ENCODE peak calls at places on chromosome 22, in six cellular contexts. P is IMR-90, U is H9, Y is neuronal stem cell, C is H1, M is mesenchymal stem cell. B is an unnamed sample.

GRCh38 chr22:36144886-36145541 is 15.5 kb downstream of the APOL3 start:
- DNase-seq in P (peak; percentile 69), U (peak; percentile 86), Y (peak; percentile 42), C (peak; percentile 53), M (peak; percentile 81), B (peak; percentile 56)

GRCh38 chr22:48793949-48794348 is 1033.7 kb downstream of the BRD1 start:
- DNase-seq in P (no peak), U (no peak), Y (no peak), C (no peak), M (no peak), B (no peak)

GRCh38 chr22:31616315-31616980 is 45.6 kb downstream of the PISD start:
- DNase-seq in P (no peak), U (no peak), Y (no peak), C (no peak), M (no peak), B (no peak)

GRCh38 chr22:23289851-23290724 is 109.8 kb downstream of the BCR start:
- DNase-seq in P (peak; percentile 62), U (peak; percentile 75), Y (peak; percentile 64), C (peak; percentile 25), M (peak; percentile 70), B (peak; percentile 62)

GRCh38 chr22:48993655-48994054 is 834.0 kb downstream of the BRD1 start:
- DNase-seq in P (no peak), U (peak; percentile 15), Y (no peak), C (no peak), M (no peak), B (no peak)

GRCh38 chr22:48872271-48873260 is 955.1 kb downstream of the BRD1 start:
- DNase-seq in P (no peak), U (no peak), Y (no peak), C (no peak), M (no peak), B (no peak)

GRCh38 chr22:19811211-19811621 is 43.5 kb downstream of the GNB1L start:
- DNase-seq in P (no peak), U (no peak), Y (no peak), C (no peak), M (no peak), B (no peak)

GRCh38 chr22:26038365-26038764 is 130.9 kb upstream of the SEZ6L start:
- DNase-seq in P (no peak), U (no peak), Y (no peak), C (no peak), M (no peak), B (no peak)

GRCh38 chr22:36435516-36436415 is 45.7 kb downstream of the TXN2 start:
- DNase-seq in P (no peak), U (peak; percentile 81), Y (no peak), C (no peak), M (peak; percentile 67), B (no peak)

GRCh38 chr22:49372111-49372529 is 455.6 kb downstream of the BRD1 start:
- DNase-seq in P (no peak), U (no peak), Y (no peak), C (no peak), M (no peak), B (no peak)

GRCh38 chr22:48424201-48424627 is 1403.5 kb downstream of the BRD1 start:
- DNase-seq in P (no peak), U (no peak), Y (no peak), C (no peak), M (no peak), B (no peak)

GRCh38 chr22:47030881-47031627 is 268.6 kb downstream of the TBC1D22A start:
- DNase-seq in P (no peak), U (no peak), Y (no peak), C (no peak), M (no peak), B (no peak)

GRCh38 chr22:30878516-30879365 is 89.8 kb downstream of the MORC2 start:
- DNase-seq in P (no peak), U (no peak), Y (no peak), C (no peak), M (no peak), B (no peak)

GRCh38 chr22:47199261-47199948 is 437.0 kb downstream of the TBC1D22A start:
- DNase-seq in P (no peak), U (peak; percentile 24), Y (no peak), C (no peak), M (no peak), B (no peak)

GRCh38 chr22:24969588-24970301 is 17.2 kb downstream of the KIAA1671 start:
- DNase-seq in P (no peak), U (no peak), Y (no peak), C (no peak), M (peak; percentile 85), B (peak; percentile 43)
- H3K18ac ChIP-seq in P (no peak overlapping the region), U (peak overlapping the region; percentile 13), Y (peak overlapping the region; percentile 76), C (peak overlapping the region; percentile 7), M (peak overlapping the region; percentile 90), B (no peak overlapping the region)

DNA sequence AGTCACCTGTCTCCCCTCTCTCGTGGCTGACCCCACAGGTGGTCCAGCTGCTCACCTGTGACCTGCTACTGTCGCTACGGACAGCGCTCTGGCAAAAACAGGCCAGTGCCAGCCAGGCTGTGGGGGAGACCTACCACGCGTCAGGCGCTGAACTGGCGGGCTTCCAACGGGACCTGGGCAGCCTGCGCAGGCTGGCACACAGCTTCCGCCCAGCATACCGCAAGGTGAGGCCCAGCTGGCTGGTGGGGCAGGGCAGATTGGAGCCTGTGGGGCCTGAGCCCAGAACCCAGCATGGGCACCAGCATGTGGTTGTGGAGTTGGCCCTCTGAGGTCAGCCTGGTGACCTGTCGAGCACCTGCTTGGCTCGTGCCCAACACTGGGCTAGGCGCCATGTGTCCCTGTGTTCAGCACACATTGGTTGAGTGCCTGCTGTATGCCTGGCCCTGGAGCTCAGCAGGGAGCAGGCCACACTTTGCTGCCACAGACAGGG is 11.9 kb downstream of the SHISA8 start:
- DNase-seq in P (no peak), U (no peak), Y (no peak), C (no peak), M (no peak), B (no peak)
- H2AFZ ChIP-seq in P (no peak overlapping the region), U (no peak overlapping the region), Y (no peak overlapping the region), C (no peak overlapping the region), M (no peak overlapping the region), B (no peak overlapping the region)

GRCh38 chr22:29074276-29074625 is 1.4 kb downstream of the KREMEN1 start:
- DNase-seq in P (no peak), U (no peak), Y (no peak), C (no peak), M (no peak), B (peak; percentile 22)

GRCh38 chr22:29073618-29074275 is 912 bp downstream of the KREMEN1 start:
- DNase-seq in P (no peak), U (peak; percentile 70), Y (no peak), C (no peak), M (peak; percentile 50), B (peak; percentile 60)

GRCh38 chr22:29072193-29072978 is 449 bp upstream of the KREMEN1 start:
- DNase-seq in P (peak; percentile 42), U (peak; percentile 98), Y (peak; percentile 74), C (peak; percentile 89), M (peak; percentile 61), B (peak; percentile 97)

GRCh38 chr22:29071261-29072045 is 1.4 kb upstream of the KREMEN1 start:
- DNase-seq in P (peak; percentile 7), U (peak; percentile 72), Y (peak; percentile 56), C (peak; percentile 43), M (peak; percentile 32), B (peak; percentile 54)

GRCh38 chr22:29072979-29073617 is at the start of gene KREMEN1:
- DNase-seq in P (no peak), U (no peak), Y (no peak), C (no peak), M (no peak), B (no peak)
- H3K18ac ChIP-seq in P (no peak within 1 kb of the TSS), U (no peak within 1 kb of the TSS), Y (peak within 1 kb of the TSS; percentile 92), C (peak within 1 kb of the TSS; percentile 71), M (peak within 1 kb of the TSS; percentile 77), B (peak within 1 kb of the TSS; percentile 4)

DNA sequence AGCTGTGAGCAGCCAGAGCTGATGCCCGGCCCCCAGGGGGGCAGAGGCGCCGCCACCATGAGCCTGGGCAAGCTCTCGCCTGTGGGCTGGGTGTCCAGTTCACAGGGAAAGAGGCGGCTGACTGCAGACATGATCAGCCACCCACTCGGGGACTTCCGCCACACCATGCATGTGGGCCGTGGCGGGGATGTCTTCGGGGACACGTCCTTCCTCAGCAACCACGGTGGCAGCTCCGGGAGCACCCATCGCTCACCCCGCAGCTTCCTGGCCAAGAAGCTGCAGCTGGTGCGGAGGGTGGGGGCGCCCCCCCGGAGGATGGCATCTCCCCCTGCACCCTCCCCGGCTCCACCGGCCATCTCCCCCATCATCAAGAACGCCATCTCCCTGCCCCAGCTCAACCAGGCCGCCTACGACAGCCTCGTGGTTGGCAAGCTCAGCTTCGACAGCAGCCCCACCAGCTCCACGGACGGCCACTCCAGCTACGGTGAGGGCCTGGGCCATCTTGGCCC is 6.1 kb downstream of the CDC42EP1 start:
- DNase-seq in P (no peak), U (peak; percentile 28), Y (no peak), C (no peak), M (no peak), B (no peak)
- H2AFZ ChIP-seq in P (no peak overlapping the region), U (no peak overlapping the region), Y (no peak overlapping the region), C (no peak overlapping the region), M (no peak overlapping the region), B (no peak overlapping the region)

GRCh38 chr22:44180706-44181032 is at the start of gene PARVG:
- DNase-seq in P (no peak), U (peak; percentile 63), Y (no peak), C (no peak), M (no peak), B (peak; percentile 7)

GRCh38 chr22:44181033-44181911 is 547 bp downstream of the PARVG start:
- DNase-seq in P (no peak), U (no peak), Y (no peak), C (no peak), M (no peak), B (no peak)

GRCh38 chr22:44179989-44180705 is 578 bp upstream of the PARVG start:
- DNase-seq in P (no peak), U (no peak), Y (no peak), C (no peak), M (no peak), B (no peak)

GRCh38 chr22:44181912-44182590 is 1.3 kb downstream of the PARVG start:
- DNase-seq in P (no peak), U (no peak), Y (no peak), C (no peak), M (no peak), B (no peak)

DNA sequence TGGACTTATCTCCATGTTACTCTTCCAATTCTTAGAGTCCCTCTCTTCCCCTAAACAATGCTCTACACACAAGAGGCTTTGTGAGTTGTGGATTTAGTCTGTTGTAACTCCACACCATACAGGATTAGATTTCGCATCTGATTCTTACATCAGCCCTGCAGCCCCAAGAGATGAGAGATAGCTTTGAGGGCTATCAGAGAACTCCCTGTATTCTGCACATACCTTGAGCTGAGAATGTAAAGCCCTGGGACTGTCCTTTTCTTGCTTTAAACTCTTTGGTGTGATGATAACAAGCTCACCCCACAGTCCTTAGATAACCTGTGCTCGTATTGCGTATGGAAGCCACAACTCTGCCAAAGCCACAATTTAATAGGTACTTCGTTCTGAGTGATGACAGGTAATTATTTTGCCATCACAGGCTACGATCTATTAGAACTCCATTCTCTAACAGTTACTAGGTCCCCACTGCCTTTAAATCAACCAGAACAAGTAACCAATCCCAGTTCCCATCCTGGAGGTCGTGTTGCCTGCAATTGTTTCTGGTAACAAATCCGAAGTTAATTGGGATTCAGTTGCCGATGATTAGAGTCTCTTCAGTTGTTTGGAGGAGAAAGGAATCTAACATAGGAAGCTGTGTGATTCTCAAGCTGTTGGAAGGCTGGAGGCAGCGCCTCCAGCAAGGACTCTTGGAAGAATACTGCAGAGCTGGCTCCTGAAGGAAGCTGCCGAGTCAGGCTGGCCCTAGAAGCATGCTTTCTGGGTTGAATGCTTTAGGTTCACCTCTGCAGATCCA is 1.3 kb upstream of the PARVG start:
- DNase-seq in P (no peak), U (no peak), Y (peak; percentile 45), C (no peak), M (no peak), B (no peak)
- H3K18ac ChIP-seq in P (no peak overlapping the region), U (no peak overlapping the region), Y (peak overlapping the region; percentile 61), C (peak overlapping the region; percentile 39), M (no peak overlapping the region), B (no peak overlapping the region)

GRCh38 chr22:33919591-33920501 is at the start of gene LARGE1:
- DNase-seq in P (peak; percentile 20), U (peak; percentile 64), Y (peak; percentile 27), C (no peak), M (peak; percentile 40), B (peak; percentile 1)
- H2AFZ ChIP-seq in P (peak within 1 kb of the TSS; percentile 98), U (no peak within 1 kb of the TSS), Y (peak within 1 kb of the TSS; percentile 95), C (peak within 1 kb of the TSS; percentile 43), M (peak within 1 kb of the TSS; percentile 78), B (peak within 1 kb of the TSS; percentile 90)

B was measured in trophoblast cell.